ENCODE peak calls at places on chromosome 15, in seven cellular contexts. Y is NCI-H524; Z is suprapubic skin; B is AG04450; I is effector memory CD8-positive, alpha-beta T cell; H is psoas muscle; R is stimulated activated CD8-positive, alpha-beta memory T cell treated with anti-CD3 and anti-CD28 coated beads, Interleukin-4, amount 100 ng/mL, for 48 hours. X is an unnamed sample.

GRCh38 chr15:100060276-100060926 is 281.4 kb downstream of the ADAMTS17 start:
- DNase-seq in Z (no peak), I (no peak), Y (no peak), R (no peak), H (no peak), B (peak), X (no peak)

GRCh38 chr15:61871926-61872522 is 188.2 kb downstream of the VPS13C start:
- DNase-seq in R (no peak), H (no peak), Y (peak), B (no peak), Z (no peak), I (no peak), X (peak)

GRCh38 chr15:90262426-90262825 is 3.0 kb upstream of the NGRN start:
- DNase-seq in I (no peak), B (no peak), R (no peak), Z (no peak), Y (no peak), H (peak), X (no peak)

GRCh38 chr15:41285285-41285684 is 47.1 kb downstream of the OIP5 start:
- DNase-seq in Z (no peak), I (no peak), B (no peak), H (no peak), Y (no peak), R (peak), X (no peak)

GRCh38 chr15:70258369-70259029 is 160.8 kb upstream of the TLE3 start:
- DNase-seq in H (no peak), R (peak), Y (no peak), Z (no peak), I (peak), B (no peak), X (no peak)

GRCh38 chr15:36807134-36807764 is 227.8 kb downstream of the CDIN1 start:
- DNase-seq in Y (no peak), R (no peak), I (no peak), Z (no peak), H (no peak), B (no peak), X (no peak)

GRCh38 chr15:60338810-60339209 is 59.0 kb downstream of the ANXA2 start:
- DNase-seq in Z (no peak), Y (no peak), B (no peak), I (no peak), R (no peak), H (no peak), X (no peak)

GRCh38 chr15:48507416-48508065 is 138.0 kb downstream of the FBN1 start:
- DNase-seq in H (no peak), Z (no peak), R (no peak), Y (peak), I (no peak), B (peak), X (peak)

GRCh38 chr15:101651753-101652097 is 456 bp downstream of the TM2D3 start:
- DNase-seq in H (no peak), Y (peak), B (no peak), R (no peak), I (no peak), Z (no peak), X (peak)

GRCh38 chr15:70023064-70023768 is 74.5 kb downstream of the TLE3 start:
- DNase-seq in Y (no peak), Z (no peak), B (peak), H (no peak), I (peak), R (peak), X (no peak)

GRCh38 chr15:34119291-34119690 is 17.4 kb downstream of the PGBD4 start:
- DNase-seq in R (no peak), I (no peak), B (no peak), H (no peak), Z (no peak), Y (peak), X (no peak)

GRCh38 chr15:22916606-22917350 is 63.4 kb downstream of the CYFIP1 start:
- DNase-seq in Z (no peak), B (no peak), Y (no peak), I (no peak), H (no peak), R (no peak), X (no peak)

GRCh38 chr15:58923696-58924300 is 9.7 kb downstream of the SLTM start:
- DNase-seq in Y (no peak), H (peak), Z (no peak), B (no peak), R (no peak), I (no peak), X (no peak)

GRCh38 chr15:101068523-101068960 is 149.4 kb downstream of the LRRK1 start:
- DNase-seq in B (no peak), Y (no peak), I (no peak), Z (no peak), H (no peak), R (no peak), X (no peak)

GRCh38 chr15:47792231-47792630 is 74.9 kb downstream of the SEMA6D start:
- DNase-seq in Z (no peak), I (no peak), R (no peak), H (no peak), Y (no peak), B (no peak), X (no peak)

X was measured in NCI-H526 treated with DMSO at 0.1 percent for 48 hours.